ENCODE peak calls at places on chromosomes 7 and 10, in eight cellular contexts. T is fibroblast of the aortic adventitia; K is fibroblast of lung; A is mammary epithelial cell; D is CD4-positive, alpha-beta T cell; B is NB4; J is GM12878; I is body of pancreas. X is an unnamed sample.

GRCh38 chr10:132457328-132458070 is 60.5 kb downstream of the PWWP2B start:
- DNase-seq in A (no peak), D (no peak), T (no peak), B (peak; percentile 35), K (no peak), J (no peak), I (no peak), X (no peak)

GRCh38 chr10:77428776-77429395 is 208.7 kb downstream of the KCNMA1 start:
- DNase-seq in A (peak; percentile 53), D (no peak), K (peak; percentile 74), B (peak; percentile 31), J (no peak), T (peak; percentile 87), I (peak; percentile 75), X (peak; percentile 77)

GRCh38 chr7:124765401-124766352 is at the start of gene GPR37:
- DNase-seq in B (no peak), J (no peak), T (peak; percentile 51), A (peak; percentile 83), I (peak; percentile 55), D (no peak), K (peak; percentile 58), X (peak; percentile 33)

GRCh38 chr7:97145068-97145467 is 27.6 kb downstream of the SDHAF3 start:
- DNase-seq in I (no peak), D (no peak), J (no peak), K (peak; percentile 29), B (peak; percentile 56), A (peak; percentile 11), T (peak; percentile 68), X (peak; percentile 58)

GRCh38 chr10:110609592-110609991 is 34.5 kb upstream of the RBM20 start:
- DNase-seq in D (no peak), J (no peak), I (no peak), T (no peak), K (no peak), A (no peak), B (peak; percentile 48), X (no peak)

GRCh38 chr10:45443101-45444009 is 69.3 kb downstream of the ALOX5 start:
- DNase-seq in J (no peak), D (no peak), B (no peak), A (no peak), K (no peak), I (no peak), T (no peak), X (no peak)

GRCh38 chr7:31098606-31099360 is 46.7 kb downstream of the ADCYAP1R1 start:
- DNase-seq in A (no peak), J (no peak), I (no peak), K (no peak), T (no peak), B (no peak), D (no peak), X (no peak)

GRCh38 chr7:44111759-44112158 is 7.6 kb downstream of the AEBP1 start:
- DNase-seq in B (no peak), D (no peak), J (no peak), A (no peak), I (no peak), T (no peak), K (no peak), X (no peak)

GRCh38 chr10:91596821-91597396 is 36.0 kb downstream of the PPP1R3C start:
- DNase-seq in D (no peak), T (peak; percentile 92), B (peak; percentile 17), I (no peak), K (peak; percentile 84), J (no peak), A (peak; percentile 77), X (peak; percentile 91)

GRCh38 chr7:47369736-47370135 is 212.2 kb downstream of the TNS3 start:
- DNase-seq in K (no peak), J (no peak), D (no peak), A (peak; percentile 14), T (no peak), I (no peak), B (no peak), X (no peak)

GRCh38 chr7:47371733-47372368 is 210.1 kb downstream of the TNS3 start:
- DNase-seq in A (peak; percentile 75), T (no peak), J (no peak), I (peak; percentile 93), B (no peak), D (no peak), K (peak; percentile 75), X (peak; percentile 47)

GRCh38 chr7:47370461-47371042 is 211.4 kb downstream of the TNS3 start:
- DNase-seq in A (no peak), B (no peak), I (peak; percentile 24), T (no peak), J (no peak), D (no peak), K (peak; percentile 91), X (no peak)

GRCh38 chr7:47373871-47374451 is 207.9 kb downstream of the TNS3 start:
- DNase-seq in D (no peak), B (no peak), J (no peak), I (peak; percentile 88), K (no peak), A (no peak), T (no peak), X (no peak)

DNA sequence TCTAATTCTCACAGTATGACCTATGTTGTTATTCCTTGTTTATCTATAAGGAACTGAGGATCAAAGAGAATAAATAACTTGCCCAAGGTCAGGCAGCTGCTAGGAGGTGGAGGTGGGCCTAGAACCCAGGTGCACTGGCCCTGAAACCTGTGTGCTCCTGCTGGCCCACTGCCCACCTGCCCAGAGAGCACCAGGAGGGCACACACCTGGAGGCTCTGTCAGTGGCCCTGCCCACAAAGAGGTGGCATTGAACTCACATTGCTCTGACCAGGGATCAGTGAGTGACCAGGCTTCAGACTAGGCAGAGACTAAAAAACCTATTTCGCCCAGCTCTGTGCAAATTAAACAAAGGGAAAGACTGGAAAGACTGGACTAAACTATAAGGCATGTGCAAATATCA is 210.6 kb downstream of the TNS3 start:
- DNase-seq in A (no peak), T (no peak), J (no peak), D (no peak), I (peak; percentile 63), K (no peak), B (no peak), X (no peak)
- TF ChIP-seq CTCF in A (no peak), T (no peak), J (no peak), D (no peak), I (no peak), K (no peak), B (no peak), X (no peak)

GRCh38 chr7:158732483-158733219 is 28.0 kb upstream of the NCAPG2 start:
- DNase-seq in A (no peak), T (no peak), K (no peak), I (no peak), D (no peak), J (no peak), B (no peak), X (no peak)
- TF ChIP-seq CTCF in A (no peak), T (no peak), K (no peak), I (no peak), D (no peak), J (no peak), B (no peak), X (no peak)

GRCh38 chr7:73839743-73840714 is 2.3 kb downstream of the METTL27 start:
- DNase-seq in T (no peak), J (no peak), D (no peak), K (no peak), A (no peak), B (no peak), I (peak; percentile 51), X (no peak)
- TF ChIP-seq CTCF in T (no peak), J (peak; percentile 18), D (no peak), K (no peak), A (peak; percentile 8), B (peak; percentile 13), I (no peak), X (no peak)

DNA sequence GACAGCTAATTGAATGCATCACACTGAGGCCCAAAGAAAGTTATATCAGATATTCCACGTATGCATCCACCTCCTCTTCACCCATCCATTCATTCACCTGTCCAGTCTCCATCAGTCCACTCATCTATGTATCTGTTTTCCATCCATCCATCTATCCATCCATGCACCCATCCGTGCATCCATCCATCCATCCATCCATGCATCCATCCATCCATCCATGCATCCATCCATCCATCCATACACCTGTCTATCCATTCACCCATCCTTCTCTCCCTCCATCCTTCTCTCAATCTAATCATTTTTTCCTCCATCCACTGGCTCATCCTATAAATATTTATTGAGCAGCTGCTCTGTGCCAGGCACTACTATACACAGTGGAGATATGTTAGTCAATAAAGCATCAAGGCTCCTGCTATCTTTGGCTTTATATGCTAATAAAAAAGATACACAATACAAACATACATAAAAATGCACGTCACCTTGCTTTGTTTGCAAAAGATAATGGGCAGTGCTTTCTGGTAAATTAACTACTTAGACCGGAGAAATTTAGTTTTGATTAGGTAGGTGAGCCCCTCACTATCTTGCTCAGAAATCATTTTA is 442.0 kb upstream of the KLF6 start:
- DNase-seq in J (no peak), B (no peak), A (no peak), T (no peak), I (no peak), D (no peak), K (no peak), X (no peak)
- TF ChIP-seq CTCF in J (no peak), B (no peak), A (no peak), T (no peak), I (no peak), D (no peak), K (no peak), X (no peak)